ENCODE peak calls at places on chromosomes 13 and 19, in four cellular contexts. One of them, this sample, is unnamed.

GRCh38 chr19:731000-731399 is 19.9 kb upstream of the MISP start:
- DNase-seq in right lobe of liver: no peak
- DNase-seq in colonic mucosa: no peak
- DNase-seq in ascending aorta: no peak
- DNase-seq in this sample: no peak

GRCh38 chr19:1172353-1173159 is 1.5 kb downstream of the SBNO2 start:
- DNase-seq in right lobe of liver: peak
- DNase-seq in colonic mucosa: peak
- DNase-seq in ascending aorta: no peak
- DNase-seq in this sample: peak

GRCh38 chr19:3225677-3226093 is 1.2 kb downstream of the CELF5 start:
- DNase-seq in right lobe of liver: no peak
- DNase-seq in colonic mucosa: no peak
- DNase-seq in ascending aorta: no peak
- DNase-seq in this sample: no peak

GRCh38 chr19:52935434-52935833 is 12.2 kb upstream of the ZNF888 start:
- DNase-seq in right lobe of liver: no peak
- DNase-seq in colonic mucosa: no peak
- DNase-seq in ascending aorta: no peak
- DNase-seq in this sample: peak

GRCh38 chr13:61664821-61665705 is 249.4 kb upstream of the PCDH20 start:
- DNase-seq in right lobe of liver: peak
- DNase-seq in colonic mucosa: no peak
- DNase-seq in ascending aorta: no peak
- DNase-seq in this sample: no peak

GRCh38 chr19:13143135-13143534 is 7.0 kb downstream of the STX10 start:
- DNase-seq in right lobe of liver: no peak
- DNase-seq in colonic mucosa: no peak
- DNase-seq in ascending aorta: no peak
- DNase-seq in this sample: peak

GRCh38 chr19:28289294-28290063 is 923.5 kb downstream of the UQCRFS1 start:
- DNase-seq in right lobe of liver: no peak
- DNase-seq in colonic mucosa: peak
- DNase-seq in ascending aorta: no peak
- DNase-seq in this sample: peak

GRCh38 chr19:750640-751423 is at the start of gene MISP:
- DNase-seq in right lobe of liver: no peak
- DNase-seq in colonic mucosa: peak
- DNase-seq in ascending aorta: no peak
- DNase-seq in this sample: no peak

GRCh38 chr13:27038323-27038722 is 133.3 kb downstream of the USP12 start:
- DNase-seq in right lobe of liver: no peak
- DNase-seq in colonic mucosa: no peak
- DNase-seq in ascending aorta: no peak
- DNase-seq in this sample: no peak

GRCh38 chr13:45511310-45512147 is 46.8 kb downstream of the COG3 start:
- DNase-seq in right lobe of liver: no peak
- DNase-seq in colonic mucosa: peak
- DNase-seq in ascending aorta: no peak
- DNase-seq in this sample: peak

GRCh38 chr19:27529158-27529557 is 1683.8 kb downstream of the UQCRFS1 start:
- DNase-seq in right lobe of liver: no peak
- DNase-seq in colonic mucosa: no peak
- DNase-seq in ascending aorta: no peak
- DNase-seq in this sample: no peak

GRCh38 chr13:80527400-80527799 is 186.5 kb upstream of the SPRY2 start:
- DNase-seq in right lobe of liver: no peak
- DNase-seq in colonic mucosa: no peak
- DNase-seq in ascending aorta: no peak
- DNase-seq in this sample: no peak

GRCh38 chr19:30566681-30567420 is 194.7 kb downstream of the ZNF536 start:
- DNase-seq in right lobe of liver: no peak
- DNase-seq in colonic mucosa: no peak
- DNase-seq in ascending aorta: no peak
- DNase-seq in this sample: peak

GRCh38 chr19:17027428-17027816 is 812 bp upstream of the CPAMD8 start:
- DNase-seq in right lobe of liver: no peak
- DNase-seq in colonic mucosa: no peak
- DNase-seq in ascending aorta: no peak
- DNase-seq in this sample: no peak

GRCh38 chr13:64347662-64348061 is 2882.5 kb downstream of the PCDH9 start:
- DNase-seq in right lobe of liver: no peak
- DNase-seq in colonic mucosa: no peak
- DNase-seq in ascending aorta: no peak
- DNase-seq in this sample: no peak

GRCh38 chr13:27482996-27483395 is 32.6 kb upstream of the MTIF3 start:
- DNase-seq in right lobe of liver: no peak
- DNase-seq in colonic mucosa: peak
- DNase-seq in ascending aorta: no peak
- DNase-seq in this sample: no peak

GRCh38 chr13:62512194-62513141 is 1096.8 kb upstream of the PCDH20 start:
- DNase-seq in right lobe of liver: peak
- DNase-seq in colonic mucosa: peak
- DNase-seq in ascending aorta: no peak
- DNase-seq in this sample: no peak

GRCh38 chr13:47621931-47622330 is 379.1 kb downstream of the SUCLA2 start:
- DNase-seq in right lobe of liver: no peak
- DNase-seq in colonic mucosa: no peak
- DNase-seq in ascending aorta: no peak
- DNase-seq in this sample: no peak

GRCh38 chr19:3982701-3983541 is 2.3 kb downstream of the EEF2 start:
- DNase-seq in right lobe of liver: peak
- DNase-seq in colonic mucosa: no peak
- DNase-seq in ascending aorta: no peak
- DNase-seq in this sample: no peak

GRCh38 chr19:13872695-13873389 is 4.1 kb upstream of the NANOS3 start:
- DNase-seq in right lobe of liver: no peak
- DNase-seq in colonic mucosa: peak
- DNase-seq in ascending aorta: no peak
- DNase-seq in this sample: no peak

GRCh38 chr19:46988614-46989230 is 30.9 kb upstream of the NPAS1 start:
- DNase-seq in right lobe of liver: no peak
- DNase-seq in colonic mucosa: no peak
- DNase-seq in ascending aorta: no peak
- DNase-seq in this sample: peak

GRCh38 chr13:44307255-44307654 is 66.4 kb upstream of the SERP2 start:
- DNase-seq in right lobe of liver: no peak
- DNase-seq in colonic mucosa: no peak
- DNase-seq in ascending aorta: no peak
- DNase-seq in this sample: peak

GRCh38 chr19:15532779-15533521 is 24.6 kb downstream of the CYP4F22 start:
- DNase-seq in right lobe of liver: no peak
- DNase-seq in colonic mucosa: no peak
- DNase-seq in ascending aorta: no peak
- DNase-seq in this sample: no peak

GRCh38 chr13:101474419-101474957 is 22.0 kb downstream of the ITGBL1 start:
- DNase-seq in right lobe of liver: no peak
- DNase-seq in colonic mucosa: no peak
- DNase-seq in ascending aorta: no peak
- DNase-seq in this sample: peak

GRCh38 chr13:19860884-19861655 is 2.4 kb downstream of the ZMYM5 start:
- DNase-seq in right lobe of liver: no peak
- DNase-seq in colonic mucosa: no peak
- DNase-seq in ascending aorta: no peak
- DNase-seq in this sample: peak

GRCh38 chr19:2254052-2254872 is 2.0 kb downstream of the JSRP1 start:
- DNase-seq in right lobe of liver: no peak
- DNase-seq in colonic mucosa: no peak
- DNase-seq in ascending aorta: no peak
- DNase-seq in this sample: no peak

GRCh38 chr19:15640294-15640903 is at the start of gene CYP4F3:
- DNase-seq in right lobe of liver: peak
- DNase-seq in colonic mucosa: peak
- DNase-seq in ascending aorta: no peak
- DNase-seq in this sample: no peak

GRCh38 chr19:33496016-33496415 is 25.6 kb downstream of the PEPD start:
- DNase-seq in right lobe of liver: peak
- DNase-seq in colonic mucosa: no peak
- DNase-seq in ascending aorta: no peak
- DNase-seq in this sample: no peak

GRCh38 chr19:42248270-42249148 is 6.1 kb upstream of the GSK3A start:
- DNase-seq in right lobe of liver: no peak
- DNase-seq in colonic mucosa: no peak
- DNase-seq in ascending aorta: no peak
- DNase-seq in this sample: no peak

GRCh38 chr19:29375429-29376093 is 150.2 kb upstream of the VSTM2B start:
- DNase-seq in right lobe of liver: no peak
- DNase-seq in colonic mucosa: peak
- DNase-seq in ascending aorta: no peak
- DNase-seq in this sample: peak

GRCh38 chr19:47156861-47157454 is 26.3 kb downstream of the SAE1 start:
- DNase-seq in right lobe of liver: no peak
- DNase-seq in colonic mucosa: no peak
- DNase-seq in ascending aorta: no peak
- DNase-seq in this sample: no peak

GRCh38 chr19:51750381-51751124 is 1.1 kb downstream of the FPR1 start:
- DNase-seq in right lobe of liver: no peak
- DNase-seq in colonic mucosa: no peak
- DNase-seq in ascending aorta: no peak
- DNase-seq in this sample: no peak

GRCh38 chr19:1725100-1726064 is 27.9 kb upstream of the ONECUT3 start:
- DNase-seq in right lobe of liver: peak
- DNase-seq in colonic mucosa: peak
- DNase-seq in ascending aorta: no peak
- DNase-seq in this sample: no peak

GRCh38 chr19:53789708-53790678 is 34.1 kb downstream of the NLRP12 start:
- DNase-seq in right lobe of liver: no peak
- DNase-seq in colonic mucosa: no peak
- DNase-seq in ascending aorta: no peak
- DNase-seq in this sample: no peak

GRCh38 chr13:51278426-51279130 is 56.4 kb downstream of the FAM124A start:
- DNase-seq in right lobe of liver: no peak
- DNase-seq in colonic mucosa: no peak
- DNase-seq in ascending aorta: no peak
- DNase-seq in this sample: no peak

GRCh38 chr13:51280379-51280940 is 58.3 kb downstream of the FAM124A start:
- DNase-seq in right lobe of liver: no peak
- DNase-seq in colonic mucosa: no peak
- DNase-seq in ascending aorta: no peak
- DNase-seq in this sample: no peak

GRCh38 chr13:51283361-51283760 is 56.1 kb upstream of the SERPINE3 start:
- DNase-seq in right lobe of liver: no peak
- DNase-seq in colonic mucosa: no peak
- DNase-seq in ascending aorta: no peak
- DNase-seq in this sample: no peak

GRCh38 chr13:51284339-51284738 is 55.2 kb upstream of the SERPINE3 start:
- DNase-seq in right lobe of liver: no peak
- DNase-seq in colonic mucosa: no peak
- DNase-seq in ascending aorta: no peak
- DNase-seq in this sample: no peak

GRCh38 chr13:51282322-51282721 is 57.2 kb upstream of the SERPINE3 start:
- DNase-seq in right lobe of liver: no peak
- DNase-seq in colonic mucosa: no peak
- DNase-seq in ascending aorta: no peak
- DNase-seq in this sample: peak
- H3K27ac ChIP-seq in right lobe of liver: no peak
- H3K27ac ChIP-seq in colonic mucosa: no peak
- H3K27ac ChIP-seq in ascending aorta: no peak
- H3K27ac ChIP-seq in this sample: no peak

GRCh38 chr13:99307648-99308339 is 595 bp upstream of the GPR183 start:
- DNase-seq in right lobe of liver: no peak
- DNase-seq in colonic mucosa: no peak
- DNase-seq in ascending aorta: no peak
- DNase-seq in this sample: peak

GRCh38 chr13:99307247-99307646 is at the start of gene GPR183:
- DNase-seq in right lobe of liver: no peak
- DNase-seq in colonic mucosa: no peak
- DNase-seq in ascending aorta: no peak
- DNase-seq in this sample: no peak

GRCh38 chr13:99304541-99304940 is 2.7 kb downstream of the GPR183 start:
- DNase-seq in right lobe of liver: no peak
- DNase-seq in colonic mucosa: no peak
- DNase-seq in ascending aorta: no peak
- DNase-seq in this sample: no peak

GRCh38 chr13:99303863-99304521 is 3.2 kb downstream of the GPR183 start:
- DNase-seq in right lobe of liver: peak
- DNase-seq in colonic mucosa: no peak
- DNase-seq in ascending aorta: no peak
- DNase-seq in this sample: no peak

GRCh38 chr13:99305180-99305965 is 1.8 kb downstream of the GPR183 start:
- DNase-seq in right lobe of liver: no peak
- DNase-seq in colonic mucosa: no peak
- DNase-seq in ascending aorta: no peak
- DNase-seq in this sample: no peak
- H3K4me3 ChIP-seq in right lobe of liver: no peak
- H3K4me3 ChIP-seq in colonic mucosa: peak
- H3K4me3 ChIP-seq in ascending aorta: no peak
- H3K4me3 ChIP-seq in this sample: no peak

GRCh38 chr13:112724788-112725345 is 35.0 kb downstream of the ATP11A start:
- DNase-seq in right lobe of liver: no peak
- DNase-seq in colonic mucosa: no peak
- DNase-seq in ascending aorta: no peak
- DNase-seq in this sample: no peak
- H3K27ac ChIP-seq in right lobe of liver: no peak
- H3K27ac ChIP-seq in colonic mucosa: no peak
- H3K27ac ChIP-seq in ascending aorta: no peak
- H3K27ac ChIP-seq in this sample: no peak

DNA sequence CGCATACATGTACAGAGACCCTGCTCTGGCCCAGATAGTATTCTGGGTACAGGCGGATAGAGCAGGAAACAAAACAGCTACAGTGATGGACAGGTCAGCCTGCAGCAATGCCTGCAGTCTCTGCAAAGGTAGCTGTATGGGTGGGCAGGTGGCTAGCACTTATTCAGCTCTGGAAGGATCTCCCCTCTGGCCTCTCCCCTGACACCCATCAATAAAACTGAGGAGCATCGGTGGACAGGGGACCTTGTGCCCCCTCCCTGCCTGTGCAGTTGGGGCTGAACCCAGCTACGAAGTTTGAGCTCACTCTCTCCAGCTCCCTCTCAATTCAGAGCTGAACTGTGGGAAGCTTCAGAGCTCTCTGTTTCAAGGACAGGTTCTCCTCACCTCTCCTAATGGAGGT is 1.6 kb downstream of the ALOX5AP start:
- DNase-seq in right lobe of liver: no peak
- DNase-seq in colonic mucosa: no peak
- DNase-seq in ascending aorta: no peak
- DNase-seq in this sample: no peak
- H3K4me3 ChIP-seq in right lobe of liver: no peak
- H3K4me3 ChIP-seq in colonic mucosa: no peak
- H3K4me3 ChIP-seq in ascending aorta: no peak
- H3K4me3 ChIP-seq in this sample: no peak